ENCODE peak calls at places on chromosomes 11 and 22, in nine cellular contexts. T is NCI-H774; Y is fibroblast of pulmonary artery; Z is activated T-cell treated with anti-CD3 and anti-CD28 coated beads for 24 hours; X is Daoy; C is right atrium auricular region; G is foreskin fibroblast; H is ureter; U is activated CD4-positive, alpha-beta T cell treated with anti-CD3 and anti-CD28 coated beads for 36 hours. J is an unnamed sample.

GRCh38 chr11:14905104-14906033 is 13.3 kb upstream of the CYP2R1 start:
- DNase-seq in G (peak), T (no peak), U (peak), X (peak), C (peak), Y (peak), H (peak), Z (peak), J (peak)

GRCh38 chr11:29159552-29160465 is 857.0 kb downstream of the KCNA4 start:
- DNase-seq in T (peak), H (peak), C (no peak), G (peak), Y (peak), U (peak), X (peak), Z (no peak), J (no peak)

GRCh38 chr11:124970925-124971324 is 16.9 kb downstream of the CCDC15 start:
- DNase-seq in G (peak), C (no peak), Z (no peak), Y (peak), U (no peak), X (no peak), H (no peak), T (no peak), J (no peak)

GRCh38 chr11:19963697-19964340 is 196.5 kb downstream of the DBX1 start:
- DNase-seq in X (no peak), C (no peak), Y (no peak), Z (no peak), G (no peak), T (no peak), U (peak), H (no peak), J (no peak)

GRCh38 chr11:75399344-75400109 is at the start of gene RPS3:
- DNase-seq in U (peak), T (peak), Z (peak), Y (peak), G (peak), X (peak), C (peak), H (peak), J (peak)

GRCh38 chr11:34256591-34256990 is 101.2 kb downstream of the ABTB2 start:
- DNase-seq in G (no peak), Z (no peak), T (no peak), H (no peak), Y (no peak), X (no peak), C (no peak), U (no peak), J (no peak)

GRCh38 chr11:16945671-16946469 is 68.3 kb downstream of the PLEKHA7 start:
- DNase-seq in G (peak), H (peak), Y (peak), U (peak), Z (peak), C (peak), X (peak), T (peak), J (no peak)

GRCh38 chr22:31574015-31574670 is 77.8 kb downstream of the SFI1 start:
- DNase-seq in H (no peak), Y (peak), G (no peak), U (no peak), T (no peak), X (no peak), C (no peak), Z (no peak), J (no peak)

GRCh38 chr11:65500262-65501004 is 1.6 kb downstream of the MALAT1 start:
- DNase-seq in G (peak), U (peak), Z (no peak), X (peak), C (no peak), Y (peak), T (no peak), H (no peak), J (peak)

GRCh38 chr22:30308518-30309230 is 18.1 kb downstream of the TBC1D10A start:
- DNase-seq in Y (no peak), H (no peak), Z (no peak), C (no peak), T (no peak), U (peak), G (peak), X (peak), J (no peak)

GRCh38 chr11:73331138-73331916 is 23.3 kb downstream of the ARHGEF17 start:
- DNase-seq in T (no peak), Z (no peak), Y (peak), G (no peak), X (no peak), C (no peak), U (no peak), H (no peak), J (no peak)

GRCh38 chr22:39463931-39464390 is 7.1 kb downstream of the MGAT3 start:
- DNase-seq in C (peak), Y (peak), Z (no peak), X (peak), T (no peak), G (peak), H (no peak), U (no peak), J (no peak)

GRCh38 chr11:61718046-61718531 is 34.3 kb upstream of the MYRF start:
- DNase-seq in G (no peak), Z (no peak), C (no peak), T (no peak), X (no peak), H (no peak), U (no peak), Y (no peak), J (no peak)

GRCh38 chr22:47957649-47958048 is 1195.2 kb downstream of the TBC1D22A start:
- DNase-seq in T (no peak), U (no peak), G (no peak), X (no peak), Y (no peak), H (no peak), Z (no peak), C (no peak), J (no peak)

GRCh38 chr11:20112291-20113146 is 47.8 kb downstream of the DBX1 start:
- DNase-seq in X (peak), H (peak), T (no peak), C (peak), U (peak), Y (peak), Z (no peak), G (peak), J (peak)

GRCh38 chr11:8459711-8460399 is 134.2 kb downstream of the STK33 start:
- DNase-seq in T (no peak), G (no peak), C (no peak), H (no peak), Y (no peak), X (no peak), U (no peak), Z (no peak), J (no peak)

GRCh38 chr11:125790825-125791224 is 2.9 kb downstream of the PATE3 start:
- DNase-seq in T (no peak), Y (no peak), U (no peak), H (no peak), C (no peak), X (no peak), Z (no peak), G (no peak), J (no peak)

GRCh38 chr11:30387891-30388861 is 65.3 kb downstream of the ARL14EP start:
- DNase-seq in H (no peak), T (no peak), U (no peak), X (no peak), Y (no peak), G (no peak), Z (no peak), C (no peak), J (peak)

GRCh38 chr11:43835104-43835503 is 45.5 kb upstream of the ALKBH3 start:
- DNase-seq in X (no peak), U (no peak), H (no peak), T (peak), C (no peak), Y (no peak), Z (no peak), G (no peak), J (no peak)

GRCh38 chr11:132959663-132960062 is 572.6 kb downstream of the OPCML start:
- DNase-seq in H (no peak), C (no peak), T (no peak), G (peak), Y (no peak), X (no peak), Z (no peak), U (no peak), J (no peak)

GRCh38 chr22:22959147-22959827 is 71.7 kb downstream of the IGLL5 start:
- DNase-seq in Z (peak), C (peak), U (peak), Y (peak), G (peak), X (peak), H (peak), T (peak), J (peak)

GRCh38 chr11:19460718-19461405 is 220.1 kb upstream of the E2F8 start:
- DNase-seq in G (no peak), Z (no peak), X (peak), U (no peak), C (no peak), Y (peak), H (peak), T (no peak), J (no peak)

GRCh38 chr11:46745328-46745727 is 26.3 kb downstream of the F2 start:
- DNase-seq in H (no peak), C (no peak), T (no peak), Y (no peak), X (no peak), G (no peak), U (no peak), Z (no peak), J (no peak)

GRCh38 chr11:7571640-7572000 is 57.8 kb downstream of the PPFIBP2 start:
- DNase-seq in H (peak), Y (peak), U (peak), Z (no peak), C (peak), X (peak), G (peak), T (peak), J (no peak)

GRCh38 chr11:34601085-34601444 is 19.8 kb upstream of the EHF start:
- DNase-seq in C (no peak), T (no peak), Z (no peak), X (no peak), G (peak), Y (peak), U (no peak), H (no peak), J (no peak)

GRCh38 chr11:130711193-130711592 is 205.1 kb downstream of the SNX19 start:
- DNase-seq in C (no peak), X (peak), H (no peak), U (no peak), Z (no peak), T (no peak), Y (no peak), G (no peak), J (no peak)

GRCh38 chr22:31569126-31569525 is 72.8 kb downstream of the SFI1 start:
- DNase-seq in U (no peak), X (no peak), Z (no peak), H (no peak), Y (no peak), C (no peak), G (no peak), T (no peak), J (no peak)

GRCh38 chr11:1825039-1825740 is 9.6 kb upstream of the SYT8 start:
- DNase-seq in C (no peak), H (no peak), T (no peak), U (peak), X (peak), Y (peak), Z (no peak), G (no peak), J (peak)

GRCh38 chr11:60125962-60126585 is 37.6 kb downstream of the MS4A2 start:
- DNase-seq in Y (no peak), H (no peak), Z (no peak), T (no peak), C (no peak), U (no peak), X (peak), G (no peak), J (no peak)

GRCh38 chr22:37749831-37750595 is 53.2 kb downstream of the TRIOBP start:
- DNase-seq in H (peak), U (no peak), G (peak), X (peak), Y (peak), T (no peak), Z (no peak), C (peak), J (peak)

GRCh38 chr11:134034496-134035381 is 34.1 kb upstream of the JAM3 start:
- DNase-seq in Y (no peak), U (no peak), X (no peak), G (no peak), T (peak), C (no peak), H (no peak), Z (no peak), J (no peak)

GRCh38 chr11:75311858-75312288 is 39.6 kb downstream of the ARRB1 start:
- DNase-seq in X (peak), U (no peak), G (peak), H (peak), Y (peak), Z (no peak), C (peak), T (no peak), J (peak)

GRCh38 chr22:50683086-50683993 is 10.7 kb downstream of the SHANK3 start:
- DNase-seq in H (no peak), U (no peak), Z (no peak), T (no peak), X (no peak), Y (no peak), C (peak), G (no peak), J (peak)

GRCh38 chr22:44147821-44148574 is 32.7 kb upstream of the PARVG start:
- DNase-seq in G (peak), X (peak), C (no peak), T (no peak), U (no peak), Y (no peak), Z (no peak), H (no peak), J (peak)

GRCh38 chr22:40224702-40225101 is 47.0 kb downstream of the TNRC6B start:
- DNase-seq in C (no peak), Z (peak), H (no peak), X (no peak), U (peak), Y (no peak), G (no peak), T (no peak), J (no peak)

J was measured in Right ventricle myocardium inferior.